ENCODE peak calls at places on chromosome 20, in six cellular contexts. One of them, this sample, is unnamed.
A peak's percentile ranks its signal among the peaks of the same experiment; 100 is the strongest.

GRCh38 chr20:52494244-52494643 is 302.7 kb upstream of the ZFP64 start:
- DNase-seq in left ventricle myocardium superior: no peak
- DNase-seq in stimulated activated CD4-positive, alpha-beta T cell treated with anti-CD3 and anti-CD28 coated beads, Interleukin-15, amount 100 ng/mL, for 1 hour: peak; percentile 35
- DNase-seq in activated CD4-positive, alpha-beta T cell treated with anti-CD3 and anti-CD28 coated beads, Interleukin-2, amount 10 ng/mL, durations not matched to agents 7 days and 5 days: peak; percentile 9
- DNase-seq in activated naive CD4-positive, alpha-beta T cell treated with Interleukin-2 at 50 U/mL for 16 hours: peak; percentile 50
- DNase-seq in AG09319: peak; percentile 69
- DNase-seq in this sample: no peak

GRCh38 chr20:48821261-48821910 is 6.4 kb downstream of the PREX1 start:
- DNase-seq in left ventricle myocardium superior: no peak
- DNase-seq in AG09319: no peak
- DNase-seq in activated naive CD4-positive, alpha-beta T cell treated with Interleukin-2 at 50 U/mL for 16 hours: no peak
- DNase-seq in activated CD4-positive, alpha-beta T cell treated with anti-CD3 and anti-CD28 coated beads, Interleukin-2, amount 10 ng/mL, durations not matched to agents 7 days and 5 days: no peak
- DNase-seq in stimulated activated CD4-positive, alpha-beta T cell treated with anti-CD3 and anti-CD28 coated beads, Interleukin-15, amount 100 ng/mL, for 1 hour: no peak
- DNase-seq in this sample: no peak

GRCh38 chr20:25372584-25373336 is 17.9 kb downstream of the ABHD12 start:
- DNase-seq in stimulated activated CD4-positive, alpha-beta T cell treated with anti-CD3 and anti-CD28 coated beads, Interleukin-15, amount 100 ng/mL, for 1 hour: no peak
- DNase-seq in activated naive CD4-positive, alpha-beta T cell treated with Interleukin-2 at 50 U/mL for 16 hours: no peak
- DNase-seq in AG09319: peak; percentile 44
- DNase-seq in left ventricle myocardium superior: no peak
- DNase-seq in activated CD4-positive, alpha-beta T cell treated with anti-CD3 and anti-CD28 coated beads, Interleukin-2, amount 10 ng/mL, durations not matched to agents 7 days and 5 days: no peak
- DNase-seq in this sample: no peak

GRCh38 chr20:42125426-42125825 is 507.2 kb upstream of the CHD6 start:
- DNase-seq in left ventricle myocardium superior: no peak
- DNase-seq in AG09319: no peak
- DNase-seq in activated naive CD4-positive, alpha-beta T cell treated with Interleukin-2 at 50 U/mL for 16 hours: no peak
- DNase-seq in activated CD4-positive, alpha-beta T cell treated with anti-CD3 and anti-CD28 coated beads, Interleukin-2, amount 10 ng/mL, durations not matched to agents 7 days and 5 days: no peak
- DNase-seq in stimulated activated CD4-positive, alpha-beta T cell treated with anti-CD3 and anti-CD28 coated beads, Interleukin-15, amount 100 ng/mL, for 1 hour: no peak
- DNase-seq in this sample: no peak

GRCh38 chr20:6975326-6975725 is 207.8 kb downstream of the BMP2 start:
- DNase-seq in left ventricle myocardium superior: no peak
- DNase-seq in AG09319: no peak
- DNase-seq in activated CD4-positive, alpha-beta T cell treated with anti-CD3 and anti-CD28 coated beads, Interleukin-2, amount 10 ng/mL, durations not matched to agents 7 days and 5 days: no peak
- DNase-seq in stimulated activated CD4-positive, alpha-beta T cell treated with anti-CD3 and anti-CD28 coated beads, Interleukin-15, amount 100 ng/mL, for 1 hour: no peak
- DNase-seq in activated naive CD4-positive, alpha-beta T cell treated with Interleukin-2 at 50 U/mL for 16 hours: no peak
- DNase-seq in this sample: no peak

GRCh38 chr20:47113362-47114118 is 218.9 kb downstream of the EYA2 start:
- DNase-seq in left ventricle myocardium superior: no peak
- DNase-seq in activated CD4-positive, alpha-beta T cell treated with anti-CD3 and anti-CD28 coated beads, Interleukin-2, amount 10 ng/mL, durations not matched to agents 7 days and 5 days: no peak
- DNase-seq in AG09319: no peak
- DNase-seq in activated naive CD4-positive, alpha-beta T cell treated with Interleukin-2 at 50 U/mL for 16 hours: no peak
- DNase-seq in stimulated activated CD4-positive, alpha-beta T cell treated with anti-CD3 and anti-CD28 coated beads, Interleukin-15, amount 100 ng/mL, for 1 hour: no peak
- DNase-seq in this sample: no peak

GRCh38 chr20:2606507-2607006 is 45.9 kb upstream of the NOP56 start:
- DNase-seq in activated CD4-positive, alpha-beta T cell treated with anti-CD3 and anti-CD28 coated beads, Interleukin-2, amount 10 ng/mL, durations not matched to agents 7 days and 5 days: no peak
- DNase-seq in activated naive CD4-positive, alpha-beta T cell treated with Interleukin-2 at 50 U/mL for 16 hours: no peak
- DNase-seq in stimulated activated CD4-positive, alpha-beta T cell treated with anti-CD3 and anti-CD28 coated beads, Interleukin-15, amount 100 ng/mL, for 1 hour: no peak
- DNase-seq in left ventricle myocardium superior: no peak
- DNase-seq in AG09319: no peak
- DNase-seq in this sample: no peak

GRCh38 chr20:59603727-59604608 is at the start of gene PHACTR3:
- DNase-seq in AG09319: no peak
- DNase-seq in activated CD4-positive, alpha-beta T cell treated with anti-CD3 and anti-CD28 coated beads, Interleukin-2, amount 10 ng/mL, durations not matched to agents 7 days and 5 days: no peak
- DNase-seq in left ventricle myocardium superior: no peak
- DNase-seq in stimulated activated CD4-positive, alpha-beta T cell treated with anti-CD3 and anti-CD28 coated beads, Interleukin-15, amount 100 ng/mL, for 1 hour: no peak
- DNase-seq in activated naive CD4-positive, alpha-beta T cell treated with Interleukin-2 at 50 U/mL for 16 hours: no peak
- DNase-seq in this sample: no peak

GRCh38 chr20:50376888-50377459 is 133.2 kb upstream of the PTPN1 start:
- DNase-seq in AG09319: no peak
- DNase-seq in stimulated activated CD4-positive, alpha-beta T cell treated with anti-CD3 and anti-CD28 coated beads, Interleukin-15, amount 100 ng/mL, for 1 hour: no peak
- DNase-seq in activated CD4-positive, alpha-beta T cell treated with anti-CD3 and anti-CD28 coated beads, Interleukin-2, amount 10 ng/mL, durations not matched to agents 7 days and 5 days: no peak
- DNase-seq in activated naive CD4-positive, alpha-beta T cell treated with Interleukin-2 at 50 U/mL for 16 hours: no peak
- DNase-seq in left ventricle myocardium superior: no peak
- DNase-seq in this sample: no peak

GRCh38 chr20:49475292-49475691 is 7.2 kb downstream of the KCNB1 start:
- DNase-seq in activated CD4-positive, alpha-beta T cell treated with anti-CD3 and anti-CD28 coated beads, Interleukin-2, amount 10 ng/mL, durations not matched to agents 7 days and 5 days: no peak
- DNase-seq in stimulated activated CD4-positive, alpha-beta T cell treated with anti-CD3 and anti-CD28 coated beads, Interleukin-15, amount 100 ng/mL, for 1 hour: no peak
- DNase-seq in left ventricle myocardium superior: no peak
- DNase-seq in AG09319: no peak
- DNase-seq in activated naive CD4-positive, alpha-beta T cell treated with Interleukin-2 at 50 U/mL for 16 hours: no peak
- DNase-seq in this sample: no peak

GRCh38 chr20:46213946-46214830 is 94.1 kb downstream of the CDH22 start:
- DNase-seq in stimulated activated CD4-positive, alpha-beta T cell treated with anti-CD3 and anti-CD28 coated beads, Interleukin-15, amount 100 ng/mL, for 1 hour: no peak
- DNase-seq in activated CD4-positive, alpha-beta T cell treated with anti-CD3 and anti-CD28 coated beads, Interleukin-2, amount 10 ng/mL, durations not matched to agents 7 days and 5 days: no peak
- DNase-seq in activated naive CD4-positive, alpha-beta T cell treated with Interleukin-2 at 50 U/mL for 16 hours: no peak
- DNase-seq in AG09319: no peak
- DNase-seq in left ventricle myocardium superior: no peak
- DNase-seq in this sample: no peak

GRCh38 chr20:44467289-44467883 is 8.3 kb upstream of the TTPAL start:
- DNase-seq in stimulated activated CD4-positive, alpha-beta T cell treated with anti-CD3 and anti-CD28 coated beads, Interleukin-15, amount 100 ng/mL, for 1 hour: no peak
- DNase-seq in activated CD4-positive, alpha-beta T cell treated with anti-CD3 and anti-CD28 coated beads, Interleukin-2, amount 10 ng/mL, durations not matched to agents 7 days and 5 days: no peak
- DNase-seq in left ventricle myocardium superior: peak; percentile 58
- DNase-seq in activated naive CD4-positive, alpha-beta T cell treated with Interleukin-2 at 50 U/mL for 16 hours: no peak
- DNase-seq in AG09319: no peak
- DNase-seq in this sample: no peak

GRCh38 chr20:50138479-50139393 is 14.8 kb downstream of the PEDS1 start:
- DNase-seq in activated CD4-positive, alpha-beta T cell treated with anti-CD3 and anti-CD28 coated beads, Interleukin-2, amount 10 ng/mL, durations not matched to agents 7 days and 5 days: no peak
- DNase-seq in stimulated activated CD4-positive, alpha-beta T cell treated with anti-CD3 and anti-CD28 coated beads, Interleukin-15, amount 100 ng/mL, for 1 hour: no peak
- DNase-seq in left ventricle myocardium superior: peak; percentile 39
- DNase-seq in AG09319: no peak
- DNase-seq in activated naive CD4-positive, alpha-beta T cell treated with Interleukin-2 at 50 U/mL for 16 hours: no peak
- DNase-seq in this sample: no peak